ENCODE peak calls at places on chromosomes 6 and 20, in five cellular contexts. A, J, X, Q and S are unnamed samples.
A peak's percentile ranks its signal among the peaks of the same experiment; 100 is the strongest.

GRCh38 chr20:49882171-49882970 is 33.0 kb downstream of the SPATA2 start:
- DNase-seq in A (no peak), J (no peak), X (no peak), Q (no peak), S (no peak)

GRCh38 chr20:22689246-22689645 is 104.9 kb upstream of the FOXA2 start:
- DNase-seq in A (no peak), J (no peak), X (no peak), Q (no peak), S (no peak)

GRCh38 chr20:3330046-3330741 is 77.3 kb downstream of the DNAAF9 start:
- DNase-seq in A (no peak), J (no peak), X (no peak), Q (no peak), S (no peak)

GRCh38 chr6:117505337-117505736 is 22.9 kb downstream of the DCBLD1 start:
- DNase-seq in A (no peak), J (no peak), X (no peak), Q (no peak), S (no peak)

GRCh38 chr6:151325075-151326050 is 66.0 kb downstream of the ZBTB2 start:
- DNase-seq in A (peak; percentile 48), J (peak; percentile 55), X (peak; percentile 15), Q (no peak), S (peak; percentile 14)

GRCh38 chr6:7650876-7651275 is 60.9 kb downstream of the SNRNP48 start:
- DNase-seq in A (no peak), J (no peak), X (no peak), Q (no peak), S (no peak)

GRCh38 chr6:100904316-100904715 is 23.2 kb upstream of the ASCC3 start:
- DNase-seq in A (no peak), J (no peak), X (no peak), Q (no peak), S (peak; percentile 33)

GRCh38 chr6:148316308-148316707 is 26.3 kb upstream of the SASH1 start:
- DNase-seq in A (no peak), J (no peak), X (no peak), Q (no peak), S (no peak)

GRCh38 chr6:52103661-52104060 is 16.2 kb upstream of the PKHD1 start:
- DNase-seq in A (no peak), J (no peak), X (no peak), Q (no peak), S (no peak)

GRCh38 chr6:56730663-56731529 is 88.2 kb upstream of the DST start:
- DNase-seq in A (no peak), J (no peak), X (no peak), Q (no peak), S (no peak)

GRCh38 chr6:75143186-75143585 is 62.7 kb downstream of the COL12A1 start:
- DNase-seq in A (no peak), J (no peak), X (no peak), Q (no peak), S (no peak)

GRCh38 chr6:137879885-137880430 is 12.9 kb downstream of the TNFAIP3 start:
- DNase-seq in A (no peak), J (peak; percentile 34), X (no peak), Q (no peak), S (no peak)

GRCh38 chr6:146358341-146359046 is 185.1 kb upstream of the RAB32 start:
- DNase-seq in A (peak; percentile 45), J (no peak), X (no peak), Q (no peak), S (peak; percentile 5)

GRCh38 chr6:33620584-33621395 is at the start of gene ITPR3:
- DNase-seq in A (peak; percentile 43), J (peak; percentile 68), X (no peak), Q (no peak), S (no peak)

GRCh38 chr6:97626586-97627441 is 343.8 kb upstream of the MMS22L start:
- DNase-seq in A (no peak), J (no peak), X (peak; percentile 5), Q (no peak), S (no peak)

GRCh38 chr20:36585410-36586125 is 12.2 kb downstream of the TGIF2 start:
- DNase-seq in A (peak; percentile 98), J (peak; percentile 93), X (no peak), Q (peak; percentile 68), S (peak; percentile 89)

GRCh38 chr20:60258255-60258863 is 300.1 kb downstream of the CDH26 start:
- DNase-seq in A (no peak), J (no peak), X (no peak), Q (no peak), S (no peak)

GRCh38 chr20:53294804-53295203 is 298.8 kb downstream of the ZNF217 start:
- DNase-seq in A (no peak), J (no peak), X (no peak), Q (no peak), S (no peak)

GRCh38 chr6:114090626-114091025 is 119.7 kb upstream of the HDAC2 start:
- DNase-seq in A (no peak), J (no peak), X (no peak), Q (no peak), S (no peak)

GRCh38 chr20:8368680-8369079 is 236.6 kb downstream of the PLCB1 start:
- DNase-seq in A (no peak), J (no peak), X (no peak), Q (no peak), S (no peak)

GRCh38 chr6:32952817-32953739 is at the start of gene HLA-DMA:
- DNase-seq in A (peak; percentile 99), J (peak; percentile 97), X (peak; percentile 54), Q (peak; percentile 88), S (peak; percentile 95)

GRCh38 chr20:22532598-22532997 is 51.8 kb downstream of the FOXA2 start:
- DNase-seq in A (no peak), J (no peak), X (no peak), Q (no peak), S (no peak)

GRCh38 chr6:105302617-105303128 is 100.2 kb downstream of the PREP start:
- DNase-seq in A (peak; percentile 3), J (peak; percentile 39), X (no peak), Q (no peak), S (no peak)

GRCh38 chr6:2244261-2245102 is 923 bp downstream of the GMDS start:
- DNase-seq in A (peak; percentile 72), J (no peak), X (no peak), Q (no peak), S (peak; percentile 58)

GRCh38 chr6:12528581-12529363 is 187.8 kb upstream of the PHACTR1 start:
- DNase-seq in A (peak; percentile 88), J (no peak), X (no peak), Q (no peak), S (no peak)

GRCh38 chr20:42895062-42895461 is 294.6 kb downstream of the PTPRT start:
- DNase-seq in A (no peak), J (no peak), X (no peak), Q (no peak), S (no peak)

GRCh38 chr6:105569706-105570105 is 166.8 kb upstream of the PREP start:
- DNase-seq in A (peak; percentile 14), J (no peak), X (no peak), Q (no peak), S (no peak)

GRCh38 chr6:21731411-21732031 is 138.0 kb downstream of the SOX4 start:
- DNase-seq in A (peak; percentile 52), J (no peak), X (no peak), Q (no peak), S (peak; percentile 36)

GRCh38 chr6:70956191-70956450 is 739 bp downstream of the B3GAT2 start:
- DNase-seq in A (no peak), J (no peak), X (no peak), Q (no peak), S (no peak)

GRCh38 chr6:147077251-147077650 is 127.0 kb upstream of the STXBP5 start:
- DNase-seq in A (no peak), J (no peak), X (no peak), Q (no peak), S (no peak)

GRCh38 chr6:136647363-136647763 is 97.1 kb upstream of the MAP7 start:
- DNase-seq in A (peak; percentile 13), J (no peak), X (no peak), Q (no peak), S (peak; percentile 57)

GRCh38 chr20:56985286-56985685 is 281.2 kb downstream of the BMP7 start:
- DNase-seq in A (no peak), J (no peak), X (no peak), Q (no peak), S (no peak)

GRCh38 chr20:23603321-23603720 is 2.4 kb downstream of the CST9 start:
- DNase-seq in A (no peak), J (no peak), X (no peak), Q (no peak), S (no peak)

GRCh38 chr20:19944772-19945459 is 72.2 kb upstream of the NAA20 start:
- DNase-seq in A (no peak), J (no peak), X (no peak), Q (no peak), S (no peak)
- H3K4ac ChIP-seq in A (no peak overlapping the region), J (no peak overlapping the region), X (no peak overlapping the region), Q (no peak overlapping the region), S (no peak overlapping the region)

GRCh38 chr20:48618631-48619030 is 209.2 kb downstream of the PREX1 start:
- DNase-seq in A (no peak), J (no peak), X (no peak), Q (no peak), S (no peak)
- H3K4ac ChIP-seq in A (no peak overlapping the region), J (no peak overlapping the region), X (no peak overlapping the region), Q (no peak overlapping the region), S (no peak overlapping the region)

DNA sequence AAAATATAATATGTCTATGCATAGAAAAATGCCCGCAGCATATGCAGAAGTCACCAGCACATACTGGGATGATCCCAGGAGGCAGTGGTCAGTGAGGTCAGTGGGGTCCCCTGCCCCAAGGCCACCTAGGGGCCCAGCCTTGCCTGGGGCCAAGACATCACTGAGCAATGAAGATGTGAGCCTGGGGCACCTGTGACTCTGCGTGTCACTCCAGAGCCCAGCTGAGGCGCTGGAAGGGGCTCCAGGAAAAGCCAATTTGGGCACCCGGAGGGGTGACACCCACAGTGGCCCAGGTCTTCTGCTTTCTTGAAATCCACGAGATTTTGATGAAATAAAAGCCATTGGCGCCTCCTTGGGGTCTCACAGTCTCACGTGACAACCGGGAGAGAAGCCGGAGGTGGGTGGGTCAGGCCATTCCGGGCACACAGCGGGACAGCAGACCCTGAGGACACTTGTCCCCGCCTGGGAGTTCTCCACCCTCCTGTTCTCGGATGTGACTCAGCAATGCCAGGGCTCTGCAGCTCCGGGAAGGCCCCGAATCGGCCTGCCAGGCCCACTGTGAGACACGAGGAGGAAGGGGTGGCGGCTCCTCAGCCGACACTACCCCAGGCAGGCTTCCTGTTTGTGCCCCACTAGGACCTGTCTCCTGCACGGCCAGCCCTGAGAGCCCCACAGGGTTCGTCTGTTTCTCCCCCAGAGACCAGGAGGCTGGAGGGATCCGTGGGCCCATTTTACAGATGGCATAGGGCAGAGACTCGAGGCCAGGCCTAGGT is 24.4 kb upstream of the SLCO4A1 start:
- DNase-seq in A (no peak), J (no peak), X (no peak), Q (no peak), S (peak; percentile 37)
- H3K4ac ChIP-seq in A (no peak overlapping the region), J (no peak overlapping the region), X (no peak overlapping the region), Q (no peak overlapping the region), S (no peak overlapping the region)

GRCh38 chr6:158083687-158084325 is 84.3 kb downstream of the SERAC1 start:
- DNase-seq in A (no peak), J (no peak), X (no peak), Q (no peak), S (no peak)

GRCh38 chr6:158086054-158086705 is 81.9 kb downstream of the SERAC1 start:
- DNase-seq in A (no peak), J (no peak), X (no peak), Q (no peak), S (no peak)

GRCh38 chr6:158087519-158087867 is 80.6 kb downstream of the SERAC1 start:
- DNase-seq in A (no peak), J (no peak), X (no peak), Q (no peak), S (no peak)

GRCh38 chr6:158085261-158086053 is 82.6 kb downstream of the SERAC1 start:
- DNase-seq in A (no peak), J (no peak), X (no peak), Q (no peak), S (no peak)

GRCh38 chr6:158086706-158087518 is 81.2 kb downstream of the SERAC1 start:
- DNase-seq in A (no peak), J (no peak), X (no peak), Q (no peak), S (no peak)
- H3K4ac ChIP-seq in A (no peak overlapping the region), J (no peak overlapping the region), X (no peak overlapping the region), Q (no peak overlapping the region), S (no peak overlapping the region)